ENCODE peak calls at places on chromosomes 5 and 9, in six cellular contexts. C, I, W, D, Y and F are unnamed samples.

GRCh38 chr9:35771524-35771923 is 17.4 kb upstream of the MSMP start:
- DNase-seq in C (peak; percentile 14), W (no peak), Y (peak; percentile 68), I (no peak), D (no peak), F (peak; percentile 36)

GRCh38 chr9:133106511-133107244 is 14.4 kb downstream of the RALGDS start:
- DNase-seq in Y (no peak), D (no peak), I (no peak), C (no peak), W (no peak), F (no peak)

GRCh38 chr9:81787747-81788632 is 98.6 kb upstream of the TLE1 start:
- DNase-seq in Y (peak; percentile 94), D (peak; percentile 73), I (peak; percentile 89), C (no peak), W (peak; percentile 31), F (peak; percentile 69)

GRCh38 chr5:119287547-119288073 is 68.2 kb upstream of the TNFAIP8 start:
- DNase-seq in W (no peak), D (no peak), C (no peak), Y (peak; percentile 39), I (peak; percentile 29), F (peak; percentile 89)

GRCh38 chr9:83538172-83538889 is at the start of gene FRMD3:
- DNase-seq in C (peak; percentile 73), D (no peak), W (peak; percentile 80), Y (peak; percentile 63), I (peak; percentile 84), F (peak; percentile 34)

GRCh38 chr5:142450419-142450818 is 125.6 kb upstream of the SPRY4 start:
- DNase-seq in C (no peak), W (no peak), Y (no peak), D (no peak), I (no peak), F (no peak)

GRCh38 chr9:89375181-89375760 is 57.0 kb downstream of the SECISBP2 start:
- DNase-seq in D (no peak), W (no peak), Y (peak; percentile 27), I (no peak), C (no peak), F (peak; percentile 22)

GRCh38 chr9:16321461-16322119 is 548.9 kb downstream of the BNC2 start:
- DNase-seq in W (no peak), D (no peak), Y (peak; percentile 47), I (peak; percentile 46), C (no peak), F (peak; percentile 67)

GRCh38 chr5:80238778-80239679 is 16.8 kb downstream of the SERINC5 start:
- DNase-seq in Y (peak; percentile 68), C (peak; percentile 71), I (no peak), W (peak; percentile 47), D (no peak), F (no peak)

DNA sequence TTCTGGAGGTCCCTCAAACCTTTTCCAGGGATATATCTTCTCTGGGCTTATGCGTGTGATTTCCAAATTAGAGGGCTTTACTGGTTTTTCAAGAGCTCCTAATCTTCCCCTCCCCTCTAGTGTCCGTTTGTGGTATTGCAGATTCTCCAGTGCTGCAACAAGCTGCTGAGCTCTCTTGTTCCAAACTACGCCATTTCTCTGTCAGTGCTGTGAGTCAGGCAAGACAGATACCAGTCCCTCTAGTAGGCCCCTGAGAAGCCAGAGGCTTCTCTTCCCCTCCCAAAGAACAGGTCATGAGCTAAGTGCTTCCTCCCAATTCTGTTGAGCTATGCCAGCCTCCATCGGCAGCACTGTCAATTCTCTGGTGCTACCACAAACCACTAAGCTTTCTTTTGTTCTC is 149.5 kb downstream of the FANCC start:
- DNase-seq in C (peak; percentile 89), W (peak; percentile 77), I (peak; percentile 91), D (peak; percentile 82), Y (peak; percentile 98), F (peak; percentile 92)
- TF ChIP-seq CTCF in C (peak; percentile 80), W (peak; percentile 57), I (peak; percentile 95), D (peak; percentile 90), Y (peak; percentile 91), F (peak; percentile 85)

GRCh38 chr9:110842169-110842568 is 173.6 kb downstream of the MUSK start:
- DNase-seq in W (no peak), C (no peak), D (no peak), Y (no peak), I (no peak), F (peak; percentile 63)
- TF ChIP-seq CTCF in W (no peak), C (peak; percentile 43), D (no peak), Y (peak; percentile 6), I (peak; percentile 37), F (no peak)

GRCh38 chr5:171310334-171310815 is 1.3 kb downstream of the TLX3 start:
- DNase-seq in C (no peak), I (no peak), W (no peak), Y (no peak), D (no peak), F (no peak)
- TF ChIP-seq CTCF in C (no peak), I (no peak), W (no peak), Y (no peak), D (no peak), F (no peak)

DNA sequence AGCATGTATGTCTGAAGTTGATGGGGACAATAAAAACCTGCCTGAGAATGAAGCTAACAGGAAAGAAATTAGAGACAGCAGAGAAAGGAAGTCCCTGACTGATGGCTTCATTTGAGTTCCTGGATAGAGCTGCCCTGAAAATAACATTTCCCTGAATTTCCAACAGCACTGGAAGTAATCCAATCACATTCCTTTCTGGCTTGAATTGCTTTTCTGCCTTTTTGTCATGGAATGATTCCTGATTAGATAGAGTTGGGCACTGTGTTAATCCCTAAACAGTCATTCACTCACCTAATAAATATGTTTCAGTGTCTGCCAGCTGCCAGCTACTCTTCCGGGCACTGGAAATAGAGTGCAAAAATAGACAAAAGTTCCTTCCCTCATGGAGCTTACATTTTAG is 30.0 kb upstream of the SH3RF2 start:
- DNase-seq in D (no peak), C (no peak), Y (no peak), W (no peak), I (no peak), F (no peak)
- TF ChIP-seq CTCF in D (no peak), C (no peak), Y (no peak), W (no peak), I (no peak), F (no peak)

GRCh38 chr9:2486988-2487387 is 134.6 kb upstream of the VLDLR start:
- DNase-seq in I (no peak), C (no peak), D (no peak), Y (peak; percentile 31), W (no peak), F (no peak)
- TF ChIP-seq CTCF in I (no peak), C (no peak), D (no peak), Y (no peak), W (no peak), F (no peak)